ENCODE peak calls at places on chromosomes 6 and 20, in four cellular contexts. H is coronary artery, J is mucosa of descending colon, R is cardiac muscle cell. W is an unnamed sample.

GRCh38 chr6:154503576-154504501 is 6.6 kb downstream of the CNKSR3 start:
- DNase-seq in H (no peak), J (no peak), R (no peak), W (no peak)

GRCh38 chr6:149152521-149152920 is 165.0 kb upstream of the TAB2 start:
- DNase-seq in H (no peak), J (no peak), R (no peak), W (no peak)

GRCh38 chr6:84967965-84968364 is 203.6 kb upstream of the TBX18 start:
- DNase-seq in H (no peak), J (no peak), R (no peak), W (no peak)

GRCh38 chr6:12929678-12930077 is 213.1 kb downstream of the PHACTR1 start:
- DNase-seq in H (no peak), J (no peak), R (no peak), W (no peak)

GRCh38 chr20:54078296-54078695 is 7.9 kb upstream of the BCAS1 start:
- DNase-seq in H (no peak), J (no peak), R (no peak), W (no peak)

GRCh38 chr20:4060054-4060795 is 44.9 kb upstream of the RNF24 start:
- DNase-seq in H (peak), J (peak), R (no peak), W (no peak)

GRCh38 chr6:161105408-161105807 is 113.8 kb downstream of the MAP3K4 start:
- DNase-seq in H (no peak), J (no peak), R (no peak), W (no peak)

GRCh38 chr6:149563203-149563927 is 2.8 kb upstream of the GINM1 start:
- DNase-seq in H (no peak), J (no peak), R (no peak), W (no peak)

GRCh38 chr20:43662943-43663655 is 3.8 kb upstream of the MYBL2 start:
- DNase-seq in H (no peak), J (no peak), R (no peak), W (no peak)

GRCh38 chr6:31083742-31084354 is 28.5 kb downstream of the C6orf15 start:
- DNase-seq in H (no peak), J (no peak), R (peak), W (no peak)

GRCh38 chr6:112216699-112217551 is 37.4 kb downstream of the LAMA4 start:
- DNase-seq in H (no peak), J (no peak), R (no peak), W (no peak)

GRCh38 chr20:46694484-46694883 is 5.2 kb upstream of the TP53RK start:
- DNase-seq in H (no peak), J (no peak), R (peak), W (no peak)

GRCh38 chr6:147974376-147974775 is 368.3 kb upstream of the SASH1 start:
- DNase-seq in H (no peak), J (no peak), R (no peak), W (peak)

GRCh38 chr6:44025226-44025625 is 102.0 kb downstream of the MRPL14 start:
- DNase-seq in H (no peak), J (no peak), R (no peak), W (no peak)

GRCh38 chr6:123745877-123746276 is 57.8 kb upstream of the NKAIN2 start:
- DNase-seq in H (no peak), J (no peak), R (no peak), W (peak)

GRCh38 chr6:122995930-122996796 is at the start of gene CLVS2:
- DNase-seq in H (no peak), J (no peak), R (peak), W (no peak)

GRCh38 chr6:142702501-142703460 is 242.2 kb downstream of the HIVEP2 start:
- DNase-seq in H (no peak), J (peak), R (peak), W (no peak)

GRCh38 chr6:138997136-138997535 is 9.1 kb upstream of the REPS1 start:
- DNase-seq in H (no peak), J (no peak), R (no peak), W (no peak)

GRCh38 chr20:62356143-62356947 is 10.8 kb downstream of the LAMA5 start:
- DNase-seq in H (no peak), J (no peak), R (no peak), W (no peak)

GRCh38 chr20:63705232-63706026 is 2.3 kb downstream of the ARFRP1 start:
- DNase-seq in H (peak), J (no peak), R (no peak), W (no peak)

GRCh38 chr20:63707558-63708300 is at the start of the genes ARFRP1 and ZGPAT:
- DNase-seq in H (peak), J (peak), R (peak), W (peak)

GRCh38 chr20:63704749-63705117 is 3.0 kb downstream of the ARFRP1 start:
- DNase-seq in H (peak), J (no peak), R (no peak), W (no peak)

GRCh38 chr20:63706852-63707557 is 771 bp downstream of the ARFRP1 start:
- DNase-seq in H (peak), J (peak), R (peak), W (no peak)

GRCh38 chr20:63706027-63706695 is 1.6 kb downstream of the ARFRP1 start:
- DNase-seq in H (peak), J (peak), R (no peak), W (no peak)
- H3K4me3 ChIP-seq in H (peak), J (no peak), R (peak), W (peak)

GRCh38 chr6:167833396-167833763 is 6.7 kb downstream of the AFDN start:
- DNase-seq in H (no peak), J (no peak), R (no peak), W (no peak)
- H3K4me3 ChIP-seq in H (no peak), J (no peak), R (no peak), W (no peak)

GRCh38 chr20:10595230-10595629 is 78.6 kb downstream of the JAG1 start:
- DNase-seq in H (no peak), J (no peak), R (no peak), W (no peak)

GRCh38 chr20:10597637-10598036 is 76.2 kb downstream of the JAG1 start:
- DNase-seq in H (no peak), J (no peak), R (no peak), W (no peak)

GRCh38 chr20:10595985-10596384 is 77.8 kb downstream of the JAG1 start:
- DNase-seq in H (no peak), J (no peak), R (no peak), W (no peak)

GRCh38 chr20:10594286-10594868 is 79.4 kb downstream of the JAG1 start:
- DNase-seq in H (no peak), J (no peak), R (no peak), W (peak)

DNA sequence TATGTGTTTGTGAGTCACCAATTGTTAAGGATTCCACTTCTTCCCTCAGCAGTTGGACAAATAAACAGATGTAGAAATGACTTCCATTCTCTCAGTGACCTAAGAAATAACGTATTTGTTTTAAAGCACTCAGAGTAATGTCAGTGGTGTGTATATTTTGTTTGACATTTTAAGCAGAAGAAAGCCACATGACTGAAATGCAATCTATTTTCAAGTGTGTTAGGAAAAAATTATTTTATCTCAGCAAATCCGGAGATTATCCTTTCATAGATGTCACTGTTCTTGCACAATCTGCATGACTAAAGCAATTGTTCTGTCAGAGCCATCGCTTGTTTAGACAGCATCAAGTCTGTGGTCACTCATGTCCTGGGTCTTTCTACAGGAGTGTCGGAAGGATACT is 77.1 kb downstream of the JAG1 start:
- DNase-seq in H (no peak), J (no peak), R (no peak), W (no peak)
- H3K4me3 ChIP-seq in H (no peak), J (no peak), R (no peak), W (no peak)

GRCh38 chr20:32360333-32360634 is 2.2 kb downstream of the ASXL1 start:
- DNase-seq in H (no peak), J (no peak), R (no peak), W (no peak)
- H3K4me3 ChIP-seq in H (peak), J (no peak), R (peak), W (peak)

DNA sequence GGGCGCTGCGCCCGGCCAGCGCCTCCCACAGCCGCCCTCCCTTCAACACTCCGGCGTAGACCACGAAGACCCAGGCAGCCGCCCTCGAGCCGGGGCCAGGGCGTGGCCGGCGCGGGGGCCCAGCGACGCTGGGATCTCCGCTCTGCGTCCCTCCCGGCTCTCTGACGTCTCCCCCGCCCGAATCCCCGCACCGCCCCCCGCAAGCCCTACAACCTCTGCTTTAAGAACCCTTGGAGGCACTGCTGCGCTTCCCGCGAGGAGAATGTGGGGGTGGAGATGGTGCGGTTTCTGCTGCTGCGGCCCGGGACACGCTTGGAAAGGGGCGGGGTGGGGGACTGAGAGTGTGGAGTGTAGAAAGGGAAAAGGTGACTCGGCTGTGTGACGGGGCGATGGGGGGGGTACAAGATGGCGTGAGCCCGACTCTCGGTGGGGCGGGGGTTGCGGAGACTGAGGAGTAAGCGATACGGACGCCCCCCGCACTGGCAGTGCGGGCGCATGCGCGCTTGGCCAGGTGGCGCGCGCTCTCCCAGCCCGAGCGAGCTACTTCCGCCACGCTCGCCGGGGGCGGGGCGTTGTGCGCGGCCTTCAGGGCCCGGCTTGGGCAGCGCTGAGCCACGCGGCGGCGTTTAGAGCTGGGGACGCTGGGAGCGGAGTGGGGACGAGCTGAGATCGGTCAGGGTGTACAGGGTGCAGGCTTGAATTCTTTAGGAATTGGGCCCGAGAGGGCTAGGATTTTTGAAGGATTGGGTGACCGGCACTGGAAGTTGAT is at the start of gene SUPT3H:
- DNase-seq in H (peak), J (peak), R (peak), W (peak)
- H3K4me3 ChIP-seq in H (peak), J (peak), R (peak), W (peak)

GRCh38 chr6:6912841-6913240 is 194.9 kb upstream of the RREB1 start:
- DNase-seq in H (no peak), J (no peak), R (no peak), W (no peak)

GRCh38 chr6:6915813-6916547 is 191.8 kb upstream of the RREB1 start:
- DNase-seq in H (no peak), J (no peak), R (no peak), W (no peak)

GRCh38 chr6:6913346-6913745 is 194.4 kb upstream of the RREB1 start:
- DNase-seq in H (no peak), J (no peak), R (no peak), W (no peak)

GRCh38 chr6:6916598-6916997 is 191.2 kb upstream of the RREB1 start:
- DNase-seq in H (no peak), J (no peak), R (no peak), W (no peak)

GRCh38 chr6:6915219-6915618 is 192.5 kb upstream of the RREB1 start:
- DNase-seq in H (no peak), J (no peak), R (no peak), W (no peak)
- H3K4me3 ChIP-seq in H (peak), J (no peak), R (no peak), W (no peak)

DNA sequence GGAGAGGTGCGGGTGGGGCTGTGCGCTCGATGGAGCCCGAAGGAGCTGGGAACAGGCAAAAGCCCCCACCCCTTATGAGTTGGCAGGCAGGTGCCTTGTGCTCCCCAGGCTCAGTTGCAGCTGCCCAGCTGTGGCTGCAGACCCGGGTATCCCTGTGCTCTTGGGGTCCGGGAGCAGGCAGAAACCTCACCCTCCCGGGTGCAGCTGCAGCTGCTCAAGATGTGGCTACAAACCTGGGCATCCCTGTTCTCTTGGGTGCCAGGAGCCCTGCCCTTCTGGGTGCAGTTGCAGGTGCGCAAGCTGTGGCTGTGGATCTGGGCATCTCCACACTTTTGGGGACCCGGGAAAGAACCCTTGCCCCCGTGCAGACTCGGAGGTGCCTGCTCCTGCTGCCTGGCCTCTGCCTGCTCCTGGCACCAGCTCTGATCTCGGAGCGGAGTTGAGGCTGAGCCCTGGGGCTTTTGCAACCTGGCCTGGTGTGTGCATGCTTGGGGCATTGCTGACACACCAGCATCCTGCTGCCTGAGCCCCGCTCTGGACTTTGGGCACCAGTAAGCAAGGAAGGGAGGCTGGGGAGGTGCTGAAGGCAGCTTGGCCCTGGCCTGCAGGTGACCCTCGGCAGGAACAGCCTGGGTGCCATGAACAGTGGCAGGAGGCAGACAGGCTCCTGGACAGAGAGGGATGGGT is 21.6 kb downstream of the OR2J3 start:
- DNase-seq in H (no peak), J (no peak), R (no peak), W (no peak)
- H3K4me3 ChIP-seq in H (no peak), J (no peak), R (no peak), W (no peak)

DNA sequence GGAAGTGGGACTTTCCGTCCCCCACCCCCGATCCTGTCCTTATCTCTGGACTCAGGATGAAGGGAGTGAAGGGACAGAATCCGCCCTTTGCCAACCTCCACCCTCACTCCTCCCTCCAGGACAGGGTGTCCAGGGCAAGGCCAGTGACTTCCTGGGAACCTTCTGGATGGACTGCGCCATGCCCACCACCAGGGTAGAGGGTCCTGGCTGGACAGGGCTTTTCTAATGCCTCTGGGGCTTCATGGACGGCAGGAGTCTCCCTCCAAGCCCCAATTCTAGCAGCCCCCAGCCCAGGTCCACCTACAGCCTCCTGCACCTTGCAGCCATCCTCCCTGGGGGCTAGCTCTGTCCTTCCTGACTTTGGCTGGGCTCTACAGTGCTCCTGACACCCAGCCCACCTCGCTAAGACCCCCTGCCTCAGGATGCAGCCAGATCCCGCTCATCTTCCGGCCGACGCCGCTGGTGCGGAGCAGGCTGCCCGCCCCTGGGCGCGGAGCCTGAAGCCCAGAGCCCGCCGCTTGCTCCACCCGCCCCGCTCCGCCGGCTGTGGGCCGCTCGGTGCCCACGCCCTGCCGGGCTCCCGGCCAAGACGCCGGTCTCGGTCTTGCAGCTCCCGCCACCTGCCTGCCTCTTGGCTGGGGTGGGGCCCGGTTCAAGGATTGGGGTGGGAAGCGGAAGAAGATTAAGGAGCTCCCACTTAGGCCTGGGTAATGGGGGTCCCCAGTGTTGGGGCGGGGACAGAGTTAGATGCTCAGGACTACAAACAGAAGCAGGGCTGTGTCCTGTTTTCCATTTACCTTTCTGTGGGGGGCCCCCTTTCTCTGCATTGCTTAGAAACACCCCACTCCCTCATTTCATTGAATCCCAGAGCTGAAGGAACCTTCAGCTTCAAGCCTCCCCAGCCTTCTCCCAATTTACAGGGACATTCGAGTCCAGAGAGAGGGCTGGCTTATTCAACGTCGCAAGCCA is 72.8 kb downstream of the MDGA1 start:
- DNase-seq in H (no peak), J (peak), R (no peak), W (no peak)
- H3K4me3 ChIP-seq in H (peak), J (no peak), R (no peak), W (peak)

GRCh38 chr20:33689973-33690372 is 3.8 kb upstream of the E2F1 start:
- DNase-seq in H (no peak), J (no peak), R (no peak), W (no peak)

GRCh38 chr20:33694666-33695065 is 8.5 kb upstream of the E2F1 start:
- DNase-seq in H (no peak), J (no peak), R (no peak), W (no peak)

GRCh38 chr20:33696448-33696847 is 10.3 kb upstream of the E2F1 start:
- DNase-seq in H (no peak), J (no peak), R (no peak), W (no peak)

GRCh38 chr20:33693741-33694645 is 7.8 kb upstream of the E2F1 start:
- DNase-seq in H (peak), J (no peak), R (no peak), W (no peak)

GRCh38 chr20:33693274-33693673 is 7.1 kb upstream of the E2F1 start:
- DNase-seq in H (no peak), J (no peak), R (no peak), W (no peak)
- H3K4me3 ChIP-seq in H (no peak), J (no peak), R (no peak), W (no peak)